ENCODE peak calls at places on chromosomes 3 and 15, in eight cellular contexts. One of them, this sample, is unnamed.
A peak's percentile ranks its signal among the peaks of the same experiment; 100 is the strongest.

GRCh38 chr3:128152419-128153155 is 694 bp upstream of the EEFSEC start:
- DNase-seq in endodermal cell: no peak
- DNase-seq in mucosa of descending colon: peak; percentile 11
- DNase-seq in SK-N-SH: peak; percentile 80
- DNase-seq in PC-3: peak; percentile 68
- DNase-seq in astrocyte of the spinal cord: no peak
- DNase-seq in fibroblast of lung: peak; percentile 77
- DNase-seq in cardiac muscle cell: no peak
- DNase-seq in this sample: no peak

GRCh38 chr3:88219138-88219792 is 69.5 kb downstream of the C3orf38 start:
- DNase-seq in endodermal cell: peak; percentile 86
- DNase-seq in cardiac muscle cell: peak; percentile 88
- DNase-seq in astrocyte of the spinal cord: peak; percentile 73
- DNase-seq in PC-3: peak; percentile 76
- DNase-seq in mucosa of descending colon: peak; percentile 75
- DNase-seq in fibroblast of lung: peak; percentile 77
- DNase-seq in SK-N-SH: peak; percentile 28
- DNase-seq in this sample: peak; percentile 48

GRCh38 chr15:45163508-45163856 is 24.3 kb downstream of the SHF start:
- DNase-seq in SK-N-SH: no peak
- DNase-seq in mucosa of descending colon: no peak
- DNase-seq in astrocyte of the spinal cord: no peak
- DNase-seq in fibroblast of lung: no peak
- DNase-seq in cardiac muscle cell: no peak
- DNase-seq in endodermal cell: no peak
- DNase-seq in PC-3: no peak
- DNase-seq in this sample: no peak

GRCh38 chr15:40498418-40498817 is 27.6 kb downstream of the CHST14 start:
- DNase-seq in fibroblast of lung: peak; percentile 45
- DNase-seq in PC-3: peak; percentile 91
- DNase-seq in endodermal cell: no peak
- DNase-seq in SK-N-SH: no peak
- DNase-seq in mucosa of descending colon: no peak
- DNase-seq in cardiac muscle cell: no peak
- DNase-seq in astrocyte of the spinal cord: peak; percentile 71
- DNase-seq in this sample: peak; percentile 20

GRCh38 chr15:73908822-73909122 is 17.5 kb upstream of the LOXL1 start:
- DNase-seq in endodermal cell: no peak
- DNase-seq in PC-3: no peak
- DNase-seq in cardiac muscle cell: no peak
- DNase-seq in SK-N-SH: no peak
- DNase-seq in astrocyte of the spinal cord: no peak
- DNase-seq in fibroblast of lung: no peak
- DNase-seq in mucosa of descending colon: no peak
- DNase-seq in this sample: no peak

GRCh38 chr3:156290917-156291268 is 170.5 kb downstream of the KCNAB1 start:
- DNase-seq in astrocyte of the spinal cord: no peak
- DNase-seq in SK-N-SH: no peak
- DNase-seq in mucosa of descending colon: no peak
- DNase-seq in fibroblast of lung: no peak
- DNase-seq in PC-3: no peak
- DNase-seq in cardiac muscle cell: no peak
- DNase-seq in endodermal cell: no peak
- DNase-seq in this sample: no peak

GRCh38 chr15:79176151-79176550 is 85.6 kb upstream of the RASGRF1 start:
- DNase-seq in PC-3: no peak
- DNase-seq in fibroblast of lung: no peak
- DNase-seq in mucosa of descending colon: no peak
- DNase-seq in cardiac muscle cell: no peak
- DNase-seq in astrocyte of the spinal cord: no peak
- DNase-seq in endodermal cell: peak; percentile 22
- DNase-seq in SK-N-SH: no peak
- DNase-seq in this sample: no peak

GRCh38 chr3:185630182-185630622 is 44.1 kb downstream of the SENP2 start:
- DNase-seq in fibroblast of lung: peak; percentile 51
- DNase-seq in PC-3: peak; percentile 45
- DNase-seq in endodermal cell: no peak
- DNase-seq in SK-N-SH: no peak
- DNase-seq in mucosa of descending colon: peak; percentile 61
- DNase-seq in cardiac muscle cell: no peak
- DNase-seq in astrocyte of the spinal cord: peak; percentile 62
- DNase-seq in this sample: peak; percentile 31

GRCh38 chr15:51244366-51244977 is 93.9 kb downstream of the CYP19A1 start:
- DNase-seq in astrocyte of the spinal cord: no peak
- DNase-seq in endodermal cell: no peak
- DNase-seq in mucosa of descending colon: no peak
- DNase-seq in PC-3: no peak
- DNase-seq in SK-N-SH: no peak
- DNase-seq in cardiac muscle cell: no peak
- DNase-seq in fibroblast of lung: peak; percentile 81
- DNase-seq in this sample: peak; percentile 56

GRCh38 chr3:176959867-176960266 is 237.4 kb downstream of the TBL1XR1 start:
- DNase-seq in cardiac muscle cell: no peak
- DNase-seq in astrocyte of the spinal cord: no peak
- DNase-seq in fibroblast of lung: no peak
- DNase-seq in PC-3: no peak
- DNase-seq in endodermal cell: no peak
- DNase-seq in mucosa of descending colon: no peak
- DNase-seq in SK-N-SH: no peak
- DNase-seq in this sample: no peak

GRCh38 chr3:75192065-75192658 is 472.0 kb upstream of the FRG2C start:
- DNase-seq in mucosa of descending colon: peak; percentile 68
- DNase-seq in PC-3: peak; percentile 59
- DNase-seq in astrocyte of the spinal cord: peak; percentile 16
- DNase-seq in endodermal cell: peak; percentile 90
- DNase-seq in SK-N-SH: peak; percentile 28
- DNase-seq in fibroblast of lung: peak; percentile 49
- DNase-seq in cardiac muscle cell: peak; percentile 60
- DNase-seq in this sample: peak; percentile 27

GRCh38 chr15:61668444-61668843 is 391.8 kb downstream of the VPS13C start:
- DNase-seq in mucosa of descending colon: no peak
- DNase-seq in fibroblast of lung: no peak
- DNase-seq in endodermal cell: no peak
- DNase-seq in astrocyte of the spinal cord: no peak
- DNase-seq in PC-3: no peak
- DNase-seq in cardiac muscle cell: no peak
- DNase-seq in SK-N-SH: no peak
- DNase-seq in this sample: no peak

GRCh38 chr3:69097407-69098086 is 12.8 kb downstream of the ARL6IP5 start:
- DNase-seq in SK-N-SH: no peak
- DNase-seq in astrocyte of the spinal cord: no peak
- DNase-seq in fibroblast of lung: no peak
- DNase-seq in PC-3: no peak
- DNase-seq in cardiac muscle cell: no peak
- DNase-seq in mucosa of descending colon: no peak
- DNase-seq in endodermal cell: no peak
- DNase-seq in this sample: no peak

GRCh38 chr15:37108725-37109124 is 8.4 kb upstream of the MEIS2 start:
- DNase-seq in mucosa of descending colon: no peak
- DNase-seq in astrocyte of the spinal cord: no peak
- DNase-seq in PC-3: no peak
- DNase-seq in endodermal cell: no peak
- DNase-seq in cardiac muscle cell: no peak
- DNase-seq in fibroblast of lung: no peak
- DNase-seq in SK-N-SH: no peak
- DNase-seq in this sample: no peak

GRCh38 chr3:114216186-114216970 is 21.0 kb downstream of the ZNF80 start:
- DNase-seq in astrocyte of the spinal cord: peak; percentile 79
- DNase-seq in PC-3: no peak
- DNase-seq in SK-N-SH: no peak
- DNase-seq in endodermal cell: no peak
- DNase-seq in cardiac muscle cell: no peak
- DNase-seq in mucosa of descending colon: no peak
- DNase-seq in fibroblast of lung: peak; percentile 3
- DNase-seq in this sample: no peak

GRCh38 chr15:80251505-80252280 is at the start of gene CTXND1:
- DNase-seq in cardiac muscle cell: peak; percentile 62
- DNase-seq in endodermal cell: peak; percentile 74
- DNase-seq in astrocyte of the spinal cord: no peak
- DNase-seq in mucosa of descending colon: no peak
- DNase-seq in SK-N-SH: peak; percentile 75
- DNase-seq in PC-3: no peak
- DNase-seq in fibroblast of lung: no peak
- DNase-seq in this sample: no peak

GRCh38 chr15:28881170-28881569 is 4.6 kb upstream of the APBA2 start:
- DNase-seq in SK-N-SH: no peak
- DNase-seq in cardiac muscle cell: peak; percentile 28
- DNase-seq in PC-3: peak; percentile 26
- DNase-seq in fibroblast of lung: peak; percentile 58
- DNase-seq in endodermal cell: no peak
- DNase-seq in mucosa of descending colon: no peak
- DNase-seq in astrocyte of the spinal cord: peak; percentile 33
- DNase-seq in this sample: peak; percentile 29

GRCh38 chr15:33955945-33956344 is 12.4 kb upstream of the CHRM5 start:
- DNase-seq in SK-N-SH: no peak
- DNase-seq in PC-3: no peak
- DNase-seq in astrocyte of the spinal cord: no peak
- DNase-seq in mucosa of descending colon: peak; percentile 3
- DNase-seq in endodermal cell: no peak
- DNase-seq in fibroblast of lung: no peak
- DNase-seq in cardiac muscle cell: no peak
- DNase-seq in this sample: no peak

DNA sequence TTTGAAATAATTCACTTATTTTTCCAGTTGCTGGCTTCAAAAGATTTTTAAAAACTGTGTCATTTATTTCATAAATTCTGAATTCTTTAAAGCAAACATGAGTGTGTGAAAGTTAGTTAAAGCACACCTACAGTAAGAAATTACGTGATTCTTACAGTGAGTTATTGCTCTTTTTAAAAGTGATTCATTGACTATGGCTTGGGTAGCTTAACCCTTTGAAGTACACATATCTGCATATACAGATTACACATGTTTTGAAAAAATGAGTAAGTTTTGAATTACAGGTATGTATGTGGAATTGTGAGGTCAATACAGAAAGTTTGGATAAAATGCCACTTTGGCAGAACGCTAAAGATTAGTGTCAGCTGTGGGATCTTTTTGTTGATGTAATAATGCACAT is 64.5 kb upstream of the MBNL1 start:
- DNase-seq in SK-N-SH: no peak
- DNase-seq in endodermal cell: no peak
- DNase-seq in cardiac muscle cell: no peak
- DNase-seq in fibroblast of lung: no peak
- DNase-seq in mucosa of descending colon: no peak
- DNase-seq in astrocyte of the spinal cord: no peak
- DNase-seq in PC-3: no peak
- DNase-seq in this sample: no peak
- H3K4me3 ChIP-seq in SK-N-SH: no peak overlapping the region
- H3K4me3 ChIP-seq in endodermal cell: no peak overlapping the region
- H3K4me3 ChIP-seq in cardiac muscle cell: no peak overlapping the region
- H3K4me3 ChIP-seq in fibroblast of lung: no peak overlapping the region
- H3K4me3 ChIP-seq in mucosa of descending colon: no peak overlapping the region
- H3K4me3 ChIP-seq in astrocyte of the spinal cord: no peak overlapping the region
- H3K4me3 ChIP-seq in PC-3: no peak overlapping the region
- H3K4me3 ChIP-seq in this sample: no peak overlapping the region

GRCh38 chr15:82643992-82644391 is 3.2 kb downstream of the CPEB1 start:
- DNase-seq in cardiac muscle cell: peak; percentile 15
- DNase-seq in endodermal cell: no peak
- DNase-seq in astrocyte of the spinal cord: no peak
- DNase-seq in mucosa of descending colon: no peak
- DNase-seq in PC-3: no peak
- DNase-seq in fibroblast of lung: no peak
- DNase-seq in SK-N-SH: no peak
- DNase-seq in this sample: no peak

GRCh38 chr15:82646250-82647044 is 716 bp downstream of the CPEB1 start:
- DNase-seq in PC-3: no peak
- DNase-seq in fibroblast of lung: no peak
- DNase-seq in endodermal cell: peak; percentile 84
- DNase-seq in astrocyte of the spinal cord: no peak
- DNase-seq in mucosa of descending colon: no peak
- DNase-seq in SK-N-SH: no peak
- DNase-seq in cardiac muscle cell: peak; percentile 15
- DNase-seq in this sample: no peak

GRCh38 chr15:82640672-82641071 is 6.5 kb downstream of the CPEB1 start:
- DNase-seq in PC-3: no peak
- DNase-seq in astrocyte of the spinal cord: no peak
- DNase-seq in mucosa of descending colon: no peak
- DNase-seq in cardiac muscle cell: no peak
- DNase-seq in fibroblast of lung: no peak
- DNase-seq in endodermal cell: no peak
- DNase-seq in SK-N-SH: no peak
- DNase-seq in this sample: no peak

GRCh38 chr15:82642656-82643055 is 4.5 kb downstream of the CPEB1 start:
- DNase-seq in astrocyte of the spinal cord: no peak
- DNase-seq in PC-3: no peak
- DNase-seq in SK-N-SH: no peak
- DNase-seq in endodermal cell: no peak
- DNase-seq in fibroblast of lung: no peak
- DNase-seq in cardiac muscle cell: no peak
- DNase-seq in mucosa of descending colon: no peak
- DNase-seq in this sample: no peak

GRCh38 chr15:82641129-82641798 is 5.9 kb downstream of the CPEB1 start:
- DNase-seq in SK-N-SH: no peak
- DNase-seq in fibroblast of lung: no peak
- DNase-seq in PC-3: no peak
- DNase-seq in mucosa of descending colon: no peak
- DNase-seq in astrocyte of the spinal cord: no peak
- DNase-seq in cardiac muscle cell: no peak
- DNase-seq in endodermal cell: no peak
- DNase-seq in this sample: no peak
- TF ChIP-seq CTCF in SK-N-SH: no peak
- TF ChIP-seq CTCF in fibroblast of lung: no peak
- TF ChIP-seq CTCF in PC-3: no peak
- TF ChIP-seq CTCF in mucosa of descending colon: no peak
- TF ChIP-seq CTCF in astrocyte of the spinal cord: no peak
- TF ChIP-seq CTCF in cardiac muscle cell: no peak
- TF ChIP-seq CTCF in endodermal cell: no peak
- TF ChIP-seq CTCF in this sample: no peak

DNA sequence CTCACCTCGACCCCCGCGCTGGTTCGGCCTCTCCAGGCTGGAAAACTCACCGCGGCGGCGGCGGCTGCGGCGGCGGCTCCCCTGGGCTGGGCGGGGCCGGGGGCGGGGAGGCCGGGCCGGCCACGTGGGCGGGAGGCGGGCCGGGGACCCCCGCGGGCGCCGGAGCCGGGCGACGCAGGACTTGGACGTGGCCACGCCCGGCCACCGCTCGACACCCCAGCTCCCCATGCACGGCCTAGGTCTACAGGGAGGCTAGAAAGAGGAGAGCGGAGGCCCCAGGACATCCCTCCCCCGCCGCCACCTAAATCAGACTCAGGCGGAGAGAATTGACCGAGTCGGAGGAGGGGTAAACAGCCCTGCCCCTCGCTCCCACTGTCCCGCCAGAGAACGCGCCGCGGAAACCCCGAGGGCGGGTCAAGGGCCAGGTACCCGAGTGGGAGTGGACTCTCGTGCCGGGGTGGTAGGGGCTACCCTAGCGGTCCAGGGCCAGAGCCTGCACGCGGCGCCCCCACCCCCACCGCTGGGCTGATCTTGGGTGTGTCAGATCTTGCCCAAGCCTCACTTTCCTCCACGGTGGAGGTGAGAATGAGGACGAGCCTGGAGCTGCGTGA is 18.9 kb downstream of the SPATA12 start:
- DNase-seq in astrocyte of the spinal cord: no peak
- DNase-seq in fibroblast of lung: no peak
- DNase-seq in mucosa of descending colon: peak; percentile 51
- DNase-seq in PC-3: peak; percentile 59
- DNase-seq in endodermal cell: peak; percentile 94
- DNase-seq in cardiac muscle cell: peak; percentile 86
- DNase-seq in SK-N-SH: peak; percentile 93
- DNase-seq in this sample: no peak
- H3K4me3 ChIP-seq in astrocyte of the spinal cord: peak overlapping the region; percentile 75
- H3K4me3 ChIP-seq in fibroblast of lung: peak overlapping the region; percentile 67
- H3K4me3 ChIP-seq in mucosa of descending colon: peak overlapping the region; percentile 44
- H3K4me3 ChIP-seq in PC-3: peak overlapping the region; percentile 99
- H3K4me3 ChIP-seq in endodermal cell: peak overlapping the region; percentile 86
- H3K4me3 ChIP-seq in cardiac muscle cell: peak overlapping the region; percentile 49
- H3K4me3 ChIP-seq in SK-N-SH: peak overlapping the region; percentile 76
- H3K4me3 ChIP-seq in this sample: peak overlapping the region; percentile 70

GRCh38 chr3:149895339-149895738 is 75.4 kb downstream of the PFN2 start:
- DNase-seq in PC-3: no peak
- DNase-seq in SK-N-SH: no peak
- DNase-seq in cardiac muscle cell: no peak
- DNase-seq in astrocyte of the spinal cord: no peak
- DNase-seq in endodermal cell: no peak
- DNase-seq in mucosa of descending colon: no peak
- DNase-seq in fibroblast of lung: no peak
- DNase-seq in this sample: no peak
- TF ChIP-seq CTCF in PC-3: no peak
- TF ChIP-seq CTCF in SK-N-SH: no peak
- TF ChIP-seq CTCF in cardiac muscle cell: no peak
- TF ChIP-seq CTCF in astrocyte of the spinal cord: no peak
- TF ChIP-seq CTCF in endodermal cell: no peak
- TF ChIP-seq CTCF in mucosa of descending colon: no peak
- TF ChIP-seq CTCF in fibroblast of lung: no peak
- TF ChIP-seq CTCF in this sample: no peak

This sample was measured in fibroblast of villous mesenchyme.